ENCODE peak calls at places on chromosomes 7 and 10, in nine cellular contexts. Z, T, N, U, J, X, L, O and Y are unnamed samples.

GRCh38 chr10:80429521-80429966 is 21.2 kb downstream of the PRXL2A start:
- DNase-seq in J (no peak), N (no peak), L (no peak), X (no peak), O (peak; percentile 76), Z (no peak), U (no peak), T (no peak), Y (peak; percentile 52)

GRCh38 chr10:53357587-53357986 is 585.0 kb upstream of the MBL2 start:
- DNase-seq in O (no peak), U (peak; percentile 66), N (no peak), J (no peak), L (no peak), X (no peak), Z (no peak), T (peak; percentile 2), Y (no peak)

GRCh38 chr7:36265720-36266119 is 112.7 kb downstream of the EEPD1 start:
- DNase-seq in N (no peak), U (no peak), X (no peak), T (no peak), Z (no peak), O (no peak), L (no peak), J (no peak), Y (no peak)

GRCh38 chr7:35831208-35831607 is 30.4 kb downstream of the SEPTIN7 start:
- DNase-seq in U (no peak), X (no peak), Z (no peak), J (no peak), O (no peak), N (no peak), L (no peak), T (peak; percentile 9), Y (peak; percentile 25)

GRCh38 chr10:126407831-126408230 is 19.6 kb upstream of the ADAM12 start:
- DNase-seq in Z (no peak), N (no peak), T (peak; percentile 48), U (peak; percentile 61), X (no peak), J (no peak), L (no peak), O (no peak), Y (peak; percentile 61)

GRCh38 chr10:70722820-70723424 is 50.6 kb downstream of the ADAMTS14 start:
- DNase-seq in J (no peak), Z (no peak), L (no peak), N (no peak), U (peak; percentile 79), T (no peak), X (no peak), O (peak; percentile 66), Y (peak; percentile 79)

GRCh38 chr7:132933076-132933466 is 148.8 kb downstream of the CHCHD3 start:
- DNase-seq in J (no peak), N (no peak), O (no peak), L (no peak), T (no peak), X (no peak), U (no peak), Z (peak; percentile 48), Y (peak; percentile 71)

GRCh38 chr10:49352323-49352722 is 43.6 kb downstream of the DRGX start:
- DNase-seq in Z (no peak), U (no peak), J (no peak), O (no peak), L (no peak), N (no peak), T (no peak), X (no peak), Y (no peak)

GRCh38 chr7:20513341-20513740 is 102.1 kb upstream of the ABCB5 start:
- DNase-seq in J (no peak), T (no peak), L (no peak), Z (no peak), N (no peak), U (no peak), X (no peak), O (no peak), Y (no peak)

GRCh38 chr10:30374353-30374752 is 25.3 kb upstream of the MTPAP start:
- DNase-seq in U (peak; percentile 4), X (no peak), J (no peak), O (no peak), L (peak; percentile 39), N (peak; percentile 97), Z (peak; percentile 24), T (peak; percentile 81), Y (no peak)

GRCh38 chr10:30378607-30379006 is 29.5 kb upstream of the MTPAP start:
- DNase-seq in L (no peak), X (no peak), N (peak; percentile 67), U (no peak), O (no peak), J (no peak), Z (no peak), T (no peak), Y (no peak)

GRCh38 chr10:30371954-30372353 is 22.9 kb upstream of the MTPAP start:
- DNase-seq in T (no peak), N (no peak), L (no peak), U (peak; percentile 65), J (no peak), X (no peak), O (no peak), Z (no peak), Y (no peak)

GRCh38 chr10:30368065-30368718 is 19.1 kb upstream of the MTPAP start:
- DNase-seq in Z (no peak), U (no peak), L (no peak), X (no peak), O (no peak), J (no peak), T (no peak), N (peak; percentile 20), Y (peak; percentile 50)

GRCh38 chr10:30373596-30374327 is 24.7 kb upstream of the MTPAP start:
- DNase-seq in T (no peak), O (no peak), J (no peak), U (no peak), Z (no peak), N (no peak), X (no peak), L (no peak), Y (no peak)
- H2AFZ ChIP-seq in T (no peak overlapping the region), O (no peak overlapping the region), J (no peak overlapping the region), U (no peak overlapping the region), Z (no peak overlapping the region), N (no peak overlapping the region), X (no peak overlapping the region), L (no peak overlapping the region), Y (no peak overlapping the region)

GRCh38 chr10:12500406-12501303 is 151.3 kb downstream of the CAMK1D start:
- DNase-seq in L (no peak), U (no peak), T (no peak), Z (peak; percentile 55), X (no peak), O (no peak), J (no peak), N (no peak), Y (no peak)
- TF ChIP-seq EZH2phosphoT487 in L (no peak), U (no peak), T (no peak), Z (no peak), X (no peak), O (no peak), J (no peak), N (no peak), Y (no peak)

GRCh38 chr7:823639-824038 is 8.6 kb upstream of the SUN1 start:
- DNase-seq in O (no peak), J (no peak), U (no peak), T (no peak), X (peak; percentile 68), Z (no peak), L (no peak), N (no peak), Y (no peak)

GRCh38 chr7:824664-825063 is 7.6 kb upstream of the SUN1 start:
- DNase-seq in T (no peak), J (no peak), O (no peak), Z (no peak), L (no peak), N (no peak), U (no peak), X (no peak), Y (peak; percentile 41)

GRCh38 chr7:824106-824505 is 8.2 kb upstream of the SUN1 start:
- DNase-seq in O (no peak), N (no peak), L (no peak), J (no peak), T (no peak), U (no peak), X (peak; percentile 77), Z (no peak), Y (peak; percentile 22)

GRCh38 chr7:821688-822087 is 10.6 kb upstream of the SUN1 start:
- DNase-seq in N (no peak), X (peak; percentile 66), J (no peak), L (no peak), Z (no peak), O (no peak), T (no peak), U (no peak), Y (no peak)

GRCh38 chr7:822692-823276 is 9.5 kb upstream of the SUN1 start:
- DNase-seq in Z (no peak), O (no peak), T (peak; percentile 55), U (no peak), L (no peak), X (no peak), N (peak; percentile 83), J (no peak), Y (no peak)
- H2AFZ ChIP-seq in Z (no peak overlapping the region), O (no peak overlapping the region), T (no peak overlapping the region), U (no peak overlapping the region), L (no peak overlapping the region), X (no peak overlapping the region), N (no peak overlapping the region), J (no peak overlapping the region), Y (no peak overlapping the region)

GRCh38 chr10:104340099-104340594 is 1.9 kb upstream of the ITPRIP start:
- DNase-seq in J (no peak), L (no peak), U (no peak), Z (peak; percentile 53), T (no peak), X (no peak), O (no peak), N (no peak), Y (no peak)

GRCh38 chr10:104340692-104341091 is 2.4 kb upstream of the ITPRIP start:
- DNase-seq in X (no peak), U (no peak), O (no peak), Z (no peak), J (no peak), L (no peak), T (no peak), N (peak; percentile 37), Y (no peak)

GRCh38 chr10:104345512-104345911 is 7.2 kb upstream of the ITPRIP start:
- DNase-seq in U (no peak), N (no peak), O (no peak), J (no peak), Z (no peak), X (no peak), T (no peak), L (no peak), Y (no peak)

GRCh38 chr10:104344219-104344618 is 6.0 kb upstream of the ITPRIP start:
- DNase-seq in Z (no peak), O (no peak), N (no peak), X (no peak), U (no peak), J (no peak), T (no peak), L (no peak), Y (no peak)

DNA sequence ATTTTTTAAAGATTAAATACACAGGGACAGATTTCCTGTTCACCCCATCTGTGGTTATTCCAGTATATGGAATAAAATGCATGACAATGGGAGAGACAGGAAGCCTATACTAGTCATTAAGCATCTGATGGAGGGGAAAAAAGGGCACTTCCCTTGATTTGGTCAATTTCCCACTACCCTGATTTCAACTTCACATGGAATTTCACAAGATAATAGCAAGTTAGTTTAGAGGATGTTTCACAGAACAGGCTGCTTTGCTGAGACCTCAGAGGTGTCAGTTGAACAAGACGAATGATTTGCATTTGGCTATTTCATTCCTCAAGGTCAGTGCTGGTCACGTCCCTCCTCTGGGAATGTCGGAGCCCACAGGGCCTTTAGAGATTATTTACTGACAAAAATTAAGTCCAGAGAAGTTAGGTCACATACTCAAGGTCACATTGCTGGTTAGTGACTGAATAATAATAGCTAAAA is 4.7 kb upstream of the ITPRIP start:
- DNase-seq in J (no peak), T (no peak), L (no peak), N (no peak), U (no peak), X (no peak), Z (no peak), O (no peak), Y (peak; percentile 38)
- TF ChIP-seq EZH2phosphoT487 in J (no peak), T (no peak), L (no peak), N (no peak), U (no peak), X (no peak), Z (no peak), O (no peak), Y (no peak)